ENCODE peak calls at places on chromosomes 7 and 10, in six cellular contexts. F, T, P, L, G and Q are unnamed samples.

GRCh38 chr10:76082956-76083355 is 651.5 kb downstream of the LRMDA start:
- DNase-seq in G (no peak), T (no peak), L (no peak), P (peak; percentile 74), F (no peak), Q (no peak)

GRCh38 chr10:42960491-42961155 is 116.2 kb upstream of the RET start:
- DNase-seq in F (no peak), P (peak; percentile 40), G (no peak), L (no peak), T (peak; percentile 3), Q (no peak)

GRCh38 chr7:140214075-140214684 is 37.4 kb upstream of the KDM7A start:
- DNase-seq in G (peak; percentile 47), L (no peak), F (no peak), P (no peak), T (no peak), Q (no peak)

GRCh38 chr10:48465860-48466521 is 138.9 kb downstream of the ARHGAP22 start:
- DNase-seq in G (no peak), P (no peak), T (no peak), L (no peak), F (no peak), Q (no peak)

GRCh38 chr10:68560916-68561691 is 967 bp downstream of the TET1 start:
- DNase-seq in G (no peak), P (no peak), T (no peak), L (no peak), F (no peak), Q (no peak)

GRCh38 chr7:30222519-30223213 is 61.7 kb upstream of the ZNRF2 start:
- DNase-seq in T (no peak), F (no peak), L (no peak), G (no peak), P (no peak), Q (no peak)

GRCh38 chr10:80501913-80502521 is 35.7 kb upstream of the SH2D4B start:
- DNase-seq in T (no peak), G (no peak), L (no peak), P (no peak), F (no peak), Q (no peak)

GRCh38 chr7:31873816-31874597 is 187.0 kb downstream of the PPP1R17 start:
- DNase-seq in L (no peak), P (no peak), F (no peak), G (no peak), T (no peak), Q (no peak)

GRCh38 chr10:123766012-123766411 is 99.9 kb downstream of the GPR26 start:
- DNase-seq in T (no peak), L (no peak), G (no peak), P (no peak), F (no peak), Q (no peak)

GRCh38 chr7:1725766-1726630 is 55.9 kb downstream of the ELFN1 start:
- DNase-seq in G (no peak), L (no peak), P (no peak), F (no peak), T (no peak), Q (no peak)

GRCh38 chr10:80472234-80473095 is 18.4 kb downstream of the TSPAN14 start:
- DNase-seq in P (no peak), L (no peak), G (no peak), T (no peak), F (no peak), Q (no peak)

GRCh38 chr10:20350509-20350908 is 534.3 kb downstream of the PLXDC2 start:
- DNase-seq in P (no peak), G (no peak), F (no peak), L (no peak), T (no peak), Q (no peak)

GRCh38 chr10:1156921-1157614 is 100.9 kb downstream of the WDR37 start:
- DNase-seq in T (no peak), P (no peak), G (no peak), L (no peak), F (no peak), Q (no peak)

GRCh38 chr10:122296363-122297120 is 25.4 kb downstream of the BTBD16 start:
- DNase-seq in L (no peak), P (no peak), T (no peak), F (no peak), G (peak; percentile 31), Q (no peak)

GRCh38 chr10:32932330-32932729 is 25.7 kb downstream of the ITGB1 start:
- DNase-seq in G (no peak), F (no peak), P (no peak), T (no peak), L (no peak), Q (no peak)

GRCh38 chr10:96092999-96093767 is 36.9 kb upstream of the ZNF518A start:
- DNase-seq in T (no peak), L (no peak), P (no peak), F (no peak), G (no peak), Q (no peak)

GRCh38 chr7:26117142-26117807 is 34.7 kb upstream of the NFE2L3 start:
- DNase-seq in G (no peak), T (no peak), F (no peak), L (no peak), P (no peak), Q (no peak)

GRCh38 chr7:2732959-2733584 is 45.1 kb downstream of the AMZ1 start:
- DNase-seq in F (no peak), G (no peak), P (no peak), T (no peak), L (no peak), Q (peak; percentile 47)

GRCh38 chr10:84097787-84098353 is 41.4 kb upstream of the GHITM start:
- DNase-seq in G (no peak), P (no peak), L (no peak), F (no peak), T (no peak), Q (no peak)
- TF ChIP-seq CTCF in G (peak; percentile 54), P (peak; percentile 51), L (peak; percentile 24), F (peak; percentile 17), T (peak; percentile 28), Q (peak; percentile 43)

DNA sequence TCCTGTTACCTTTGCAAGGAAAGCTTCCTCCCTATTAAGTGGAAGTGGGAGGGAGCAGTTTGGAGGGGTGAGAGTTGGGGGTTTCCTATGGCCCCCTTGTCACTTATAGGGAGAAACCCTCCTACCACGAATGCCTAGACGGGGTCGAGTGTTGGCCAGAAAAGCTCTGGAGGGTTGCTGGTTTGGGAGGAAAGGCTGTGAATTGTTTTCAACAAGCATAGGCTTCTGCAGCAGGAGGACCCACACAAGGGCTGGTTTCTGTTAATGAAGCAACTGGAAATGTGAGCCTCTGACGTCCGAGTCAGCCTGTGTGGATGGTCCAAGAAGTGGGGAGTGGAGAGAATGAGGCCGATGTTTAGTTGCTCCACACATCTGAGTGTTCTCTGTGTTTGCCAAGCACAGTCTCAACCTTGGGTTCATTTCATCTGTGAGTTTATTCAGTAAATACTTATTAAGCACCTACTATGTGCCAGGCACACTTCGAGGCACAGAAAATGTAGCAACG is 37.3 kb upstream of the LEP start:
- DNase-seq in F (no peak), P (no peak), G (no peak), L (no peak), T (no peak), Q (no peak)
- H3K27me3 ChIP-seq in F (no peaks in the 10 kb centered on the region), P (peaks cover 4% of the 10 kb centered on the region), G (peaks cover 53% of the 10 kb centered on the region), L (peaks cover 3% of the 10 kb centered on the region), T (no peaks in the 10 kb centered on the region), Q (peaks cover 10% of the 10 kb centered on the region)

DNA sequence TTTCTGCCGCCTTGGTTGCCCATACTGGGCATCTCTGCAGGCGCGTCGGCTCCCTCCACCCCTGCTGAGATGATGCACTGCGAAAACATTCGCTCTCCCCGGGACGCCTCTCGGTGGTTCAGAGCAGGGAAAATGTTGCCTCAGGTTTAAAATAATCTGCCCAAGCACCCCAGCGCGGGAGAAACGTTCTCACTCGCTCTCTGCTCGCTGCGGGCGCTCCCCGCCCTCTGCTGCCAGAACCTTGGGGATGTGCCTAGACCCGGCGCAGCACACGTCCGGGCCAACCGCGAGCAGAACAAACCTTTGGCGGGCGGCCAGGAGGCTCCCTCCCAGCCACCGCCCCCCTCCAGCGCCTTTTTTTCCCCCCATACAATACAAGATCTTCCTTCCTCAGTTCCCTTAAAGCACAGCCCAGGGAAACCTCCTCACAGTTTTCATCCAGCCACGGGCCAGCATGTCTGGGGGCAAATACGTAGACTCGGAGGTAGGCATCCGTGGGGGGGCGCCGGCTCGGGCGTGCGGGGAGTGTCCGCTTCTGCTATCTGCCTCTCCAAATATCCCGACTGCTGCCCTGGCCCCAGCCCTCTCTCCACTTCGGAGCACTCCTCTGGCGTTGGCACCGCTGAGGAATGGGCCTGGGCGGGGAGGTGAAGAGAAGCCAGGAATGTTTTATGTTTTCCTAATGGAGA is at the start of gene CAV1:
- DNase-seq in L (no peak), T (peak; percentile 77), G (peak; percentile 67), P (peak; percentile 92), F (no peak), Q (peak; percentile 33)
- TF ChIP-seq CTCF in L (no peak), T (no peak), G (peak; percentile 14), P (peak; percentile 21), F (no peak), Q (no peak)

DNA sequence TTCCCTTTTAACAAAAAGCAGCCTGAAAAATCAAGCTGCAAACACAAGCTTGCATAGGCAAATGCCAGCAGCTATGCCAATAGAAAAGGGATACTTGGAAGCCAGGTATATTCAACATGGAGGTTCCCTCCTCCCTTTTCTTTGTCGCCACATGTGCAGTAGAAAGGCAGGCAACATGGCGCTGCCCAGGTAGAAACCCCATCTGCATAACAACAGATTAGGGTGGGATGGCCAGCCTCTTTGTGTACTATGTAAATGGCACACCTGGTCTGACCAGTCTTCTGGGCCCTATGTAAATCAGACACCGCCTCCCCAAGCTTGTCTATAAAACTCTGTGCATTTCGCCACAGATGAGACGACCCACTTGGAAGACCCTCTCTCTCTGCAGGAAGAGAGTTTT is 58.1 kb downstream of the CCDC3 start:
- DNase-seq in G (no peak), L (no peak), F (no peak), T (no peak), P (no peak), Q (no peak)
- H3K27me3 ChIP-seq in G (no peaks in the 10 kb centered on the region), L (no peaks in the 10 kb centered on the region), F (no peaks in the 10 kb centered on the region), T (no peaks in the 10 kb centered on the region), P (no peaks in the 10 kb centered on the region), Q (no peaks in the 10 kb centered on the region)

GRCh38 chr7:105489409-105489808 is 32.7 kb downstream of the PUS7 start:
- DNase-seq in G (no peak), F (no peak), P (no peak), T (no peak), L (no peak), Q (no peak)

GRCh38 chr7:105493928-105494325 is 28.1 kb downstream of the PUS7 start:
- DNase-seq in G (peak; percentile 66), L (no peak), P (no peak), T (no peak), F (no peak), Q (no peak)

GRCh38 chr7:105487559-105488218 is 34.4 kb downstream of the PUS7 start:
- DNase-seq in P (no peak), L (no peak), G (peak; percentile 55), T (no peak), F (no peak), Q (no peak)

GRCh38 chr7:105493196-105493927 is 28.7 kb downstream of the PUS7 start:
- DNase-seq in T (no peak), G (no peak), P (no peak), F (no peak), L (no peak), Q (no peak)

DNA sequence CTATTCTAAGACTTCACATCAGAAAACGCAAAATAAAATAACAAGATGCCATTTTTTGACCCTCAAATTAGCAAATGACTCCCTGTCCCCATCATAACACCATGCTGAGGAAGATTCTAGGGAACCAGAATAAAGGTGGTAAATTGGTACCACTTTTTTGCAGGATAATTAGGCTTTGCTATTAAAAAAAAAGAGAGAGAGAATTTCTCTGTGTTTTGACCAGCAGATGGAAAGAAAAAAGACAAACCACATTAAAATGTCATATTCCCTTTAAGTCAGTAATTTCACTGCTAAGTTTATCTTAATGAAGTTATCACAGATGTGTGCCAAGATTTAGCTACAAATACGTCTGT is 33.9 kb downstream of the PUS7 start:
- DNase-seq in L (no peak), T (no peak), P (no peak), F (no peak), G (no peak), Q (no peak)
- TF ChIP-seq CTCF in L (no peak), T (no peak), P (no peak), F (peak; percentile 22), G (no peak), Q (no peak)